ENCODE peak calls at places on chromosomes 1 and 21, in nine cellular contexts. Q, M, G, S, R, K, T, N and J are unnamed samples.

GRCh38 chr21:21268061-21268471 is 269.9 kb downstream of the NCAM2 start:
- DNase-seq in Q (no peak), M (no peak), G (no peak), S (no peak), R (no peak), K (no peak), T (no peak), N (no peak), J (no peak)

GRCh38 chr1:7346070-7346596 is 425.0 kb upstream of the VAMP3 start:
- DNase-seq in Q (no peak), M (no peak), G (no peak), S (no peak), R (no peak), K (no peak), T (no peak), N (peak), J (no peak)

GRCh38 chr1:229454056-229454455 is 20.2 kb upstream of the ACTA1 start:
- DNase-seq in Q (no peak), M (no peak), G (no peak), S (no peak), R (no peak), K (no peak), T (no peak), N (peak), J (no peak)

GRCh38 chr1:15282810-15283474 is 35.9 kb downstream of the FHAD1 start:
- DNase-seq in Q (peak), M (no peak), G (no peak), S (no peak), R (no peak), K (no peak), T (no peak), N (peak), J (no peak)

GRCh38 chr1:8155528-8156186 is 129.5 kb upstream of the ERRFI1 start:
- DNase-seq in Q (peak), M (no peak), G (peak), S (peak), R (no peak), K (no peak), T (no peak), N (peak), J (no peak)

GRCh38 chr1:244804841-244805240 is 30.6 kb upstream of the COX20 start:
- DNase-seq in Q (no peak), M (no peak), G (no peak), S (no peak), R (no peak), K (no peak), T (no peak), N (no peak), J (no peak)

GRCh38 chr1:46030876-46031660 is 101.4 kb downstream of the PIK3R3 start:
- DNase-seq in Q (no peak), M (peak), G (no peak), S (no peak), R (no peak), K (no peak), T (no peak), N (no peak), J (no peak)

GRCh38 chr1:214664656-214665433 is 61.9 kb downstream of the CENPF start:
- DNase-seq in Q (no peak), M (no peak), G (no peak), S (no peak), R (no peak), K (no peak), T (no peak), N (no peak), J (no peak)

GRCh38 chr1:176073524-176074157 is 133.4 kb downstream of the COP1 start:
- DNase-seq in Q (peak), M (peak), G (no peak), S (no peak), R (peak), K (peak), T (no peak), N (peak), J (no peak)

GRCh38 chr1:17596651-17597509 is 57.4 kb downstream of the ARHGEF10L start:
- DNase-seq in Q (no peak), M (peak), G (peak), S (no peak), R (no peak), K (no peak), T (peak), N (no peak), J (no peak)

GRCh38 chr1:119475866-119476439 is 31.1 kb upstream of the HSD3B1 start:
- DNase-seq in Q (peak), M (peak), G (peak), S (peak), R (peak), K (peak), T (peak), N (peak), J (no peak)

GRCh38 chr1:220528049-220528678 is at the start of gene MARK1:
- DNase-seq in Q (peak), M (peak), G (peak), S (peak), R (peak), K (peak), T (peak), N (peak), J (peak)

GRCh38 chr1:98344726-98345125 is 316.8 kb upstream of the SNX7 start:
- DNase-seq in Q (no peak), M (no peak), G (no peak), S (no peak), R (peak), K (no peak), T (no peak), N (no peak), J (no peak)

GRCh38 chr1:100265562-100265930 is 470 bp upstream of the RTCA start:
- DNase-seq in Q (no peak), M (no peak), G (no peak), S (no peak), R (no peak), K (peak), T (peak), N (peak), J (no peak)

GRCh38 chr1:219316066-219316465 is 142.4 kb downstream of the LYPLAL1 start:
- DNase-seq in Q (no peak), M (no peak), G (no peak), S (no peak), R (no peak), K (no peak), T (no peak), N (no peak), J (no peak)

GRCh38 chr1:175537571-175537970 is 205.8 kb downstream of the TNR start:
- DNase-seq in Q (no peak), M (no peak), G (no peak), S (no peak), R (no peak), K (no peak), T (no peak), N (no peak), J (no peak)

GRCh38 chr1:17422461-17422860 is 17.0 kb downstream of the RCC2 start:
- DNase-seq in Q (no peak), M (no peak), G (no peak), S (no peak), R (no peak), K (no peak), T (no peak), N (no peak), J (no peak)

GRCh38 chr1:211476200-211476849 is 15.6 kb downstream of the RD3 start:
- DNase-seq in Q (peak), M (peak), G (peak), S (peak), R (peak), K (peak), T (peak), N (peak), J (peak)

GRCh38 chr21:35326677-35327076 is 277.6 kb upstream of the RUNX1 start:
- DNase-seq in Q (no peak), M (no peak), G (no peak), S (no peak), R (no peak), K (no peak), T (no peak), N (no peak), J (no peak)

GRCh38 chr1:233904979-233905415 is 521 bp downstream of the SLC35F3 start:
- DNase-seq in Q (no peak), M (no peak), G (no peak), S (no peak), R (no peak), K (no peak), T (no peak), N (no peak), J (no peak)

GRCh38 chr21:37060296-37060695 is 12.6 kb downstream of the PIGP start:
- DNase-seq in Q (no peak), M (peak), G (peak), S (peak), R (peak), K (no peak), T (peak), N (peak), J (no peak)

GRCh38 chr1:187854457-187854856 is 1025.7 kb downstream of the PLA2G4A start:
- DNase-seq in Q (no peak), M (no peak), G (no peak), S (no peak), R (no peak), K (no peak), T (no peak), N (peak), J (no peak)

GRCh38 chr21:39312112-39313041 is 1.1 kb downstream of the BRWD1 start:
- DNase-seq in Q (peak), M (peak), G (peak), S (peak), R (peak), K (peak), T (peak), N (peak), J (peak)

GRCh38 chr21:39315603-39316002 is 2.2 kb upstream of the BRWD1 start:
- DNase-seq in Q (no peak), M (no peak), G (no peak), S (no peak), R (no peak), K (no peak), T (no peak), N (no peak), J (no peak)

GRCh38 chr21:39314155-39315027 is 959 bp upstream of the BRWD1 start:
- DNase-seq in Q (peak), M (no peak), G (peak), S (peak), R (peak), K (no peak), T (peak), N (peak), J (no peak)

GRCh38 chr21:39313042-39313456 is 383 bp downstream of the BRWD1 start:
- DNase-seq in Q (no peak), M (peak), G (peak), S (peak), R (no peak), K (peak), T (peak), N (peak), J (peak)

DNA sequence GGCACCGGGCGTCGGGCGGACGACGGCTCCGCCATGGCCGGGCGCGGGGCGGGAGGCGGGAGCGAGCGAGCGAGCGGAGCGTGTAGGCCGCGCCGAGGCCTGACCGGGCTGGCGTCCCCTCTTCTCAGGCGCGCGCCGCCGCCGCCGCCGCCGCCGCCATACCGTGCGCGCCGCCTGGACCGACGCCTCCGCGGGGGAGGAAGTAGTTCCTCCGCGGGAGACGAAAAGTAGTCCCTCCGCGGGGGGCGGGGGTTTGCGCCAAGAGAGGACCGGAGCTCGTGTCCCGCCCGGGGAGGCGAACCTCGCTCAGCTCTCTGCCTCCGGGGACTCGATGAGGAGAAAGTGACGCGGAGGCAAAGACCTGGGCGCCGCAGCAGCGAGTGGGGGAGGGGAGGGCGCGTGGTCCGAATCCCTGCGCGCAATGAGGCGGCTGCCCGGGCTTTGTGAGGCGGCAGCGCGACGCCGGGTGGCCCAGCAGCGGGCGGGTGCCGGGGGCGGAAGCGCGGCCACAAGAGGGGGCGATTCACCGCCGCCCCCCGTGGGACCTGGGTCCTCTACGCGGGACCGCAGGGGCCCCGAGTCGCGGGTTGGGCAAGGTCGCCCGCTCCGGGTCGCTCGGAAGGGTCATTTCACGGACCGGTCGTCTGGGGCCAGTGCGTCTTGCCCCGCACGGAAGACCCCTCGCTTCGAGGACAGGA is at the start of gene BRWD1:
- DNase-seq in Q (peak), M (peak), G (peak), S (peak), R (peak), K (peak), T (peak), N (peak), J (peak)
- TF ChIP-seq CTCF in Q (peak), M (peak), G (peak), S (peak), R (peak), K (peak), T (peak), N (no peak), J (peak)

GRCh38 chr21:45328198-45329087 is 40.7 kb upstream of the POFUT2 start:
- DNase-seq in Q (no peak), M (no peak), G (peak), S (no peak), R (no peak), K (no peak), T (no peak), N (no peak), J (peak)

GRCh38 chr21:45329261-45330074 is 41.8 kb upstream of the POFUT2 start:
- DNase-seq in Q (no peak), M (no peak), G (no peak), S (no peak), R (no peak), K (no peak), T (no peak), N (no peak), J (peak)

GRCh38 chr21:45331521-45332257 is 44.0 kb upstream of the POFUT2 start:
- DNase-seq in Q (no peak), M (peak), G (no peak), S (no peak), R (no peak), K (no peak), T (no peak), N (no peak), J (peak)

GRCh38 chr21:45330851-45331261 is 43.2 kb upstream of the POFUT2 start:
- DNase-seq in Q (no peak), M (no peak), G (no peak), S (no peak), R (no peak), K (no peak), T (no peak), N (no peak), J (peak)

GRCh38 chr21:45330075-45330781 is 42.5 kb upstream of the POFUT2 start:
- DNase-seq in Q (no peak), M (no peak), G (peak), S (no peak), R (no peak), K (no peak), T (peak), N (no peak), J (peak)
- H3K27ac ChIP-seq in Q (no peak), M (peak), G (peak), S (peak), R (no peak), K (no peak), T (peak), N (peak), J (no peak)

DNA sequence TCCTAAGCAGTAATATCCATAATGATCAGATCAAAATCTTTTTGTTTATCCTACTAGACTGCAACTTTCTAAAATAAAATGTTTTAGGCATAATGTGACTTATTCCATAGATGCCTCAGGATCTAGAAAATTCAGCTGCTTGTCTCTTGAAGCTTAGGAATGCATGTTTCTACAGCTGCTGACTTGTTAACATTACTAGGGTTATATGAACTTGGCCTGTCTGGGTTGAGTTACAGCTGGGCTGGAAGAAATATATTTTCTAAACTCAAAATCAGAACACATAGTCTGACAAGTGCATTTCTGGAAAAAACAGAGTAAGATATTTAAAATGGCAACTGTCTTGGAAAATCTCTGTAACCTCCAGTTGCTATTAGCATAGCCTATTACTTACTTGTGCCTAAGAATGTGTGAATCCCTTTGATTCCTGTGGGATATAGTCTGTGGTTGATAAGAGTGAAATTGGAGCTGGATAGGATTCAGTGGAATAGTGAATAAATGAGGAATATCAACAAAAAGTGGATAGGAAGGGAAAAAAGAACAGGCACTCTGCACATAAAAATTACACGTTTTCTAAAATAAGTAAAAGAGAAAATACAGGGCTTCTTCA is 61.2 kb downstream of the RGS4 start:
- DNase-seq in Q (no peak), M (no peak), G (no peak), S (no peak), R (no peak), K (no peak), T (no peak), N (no peak), J (no peak)
- TF ChIP-seq POLR2AphosphoS5 in Q (no peak), M (no peak), G (no peak), S (no peak), R (no peak), K (no peak), T (no peak), N (no peak), J (no peak)

GRCh38 chr1:226736908-226737818 is 1.9 kb downstream of the ITPKB start:
- DNase-seq in Q (peak), M (peak), G (peak), S (peak), R (peak), K (no peak), T (peak), N (peak), J (peak)

GRCh38 chr1:226737819-226738420 is 1.2 kb downstream of the ITPKB start:
- DNase-seq in Q (peak), M (peak), G (peak), S (peak), R (peak), K (no peak), T (peak), N (peak), J (peak)

GRCh38 chr1:226739696-226740065 is 599 bp upstream of the ITPKB start:
- DNase-seq in Q (no peak), M (no peak), G (no peak), S (no peak), R (no peak), K (no peak), T (no peak), N (no peak), J (no peak)

GRCh38 chr1:226738995-226739695 is at the start of gene ITPKB:
- DNase-seq in Q (peak), M (peak), G (peak), S (peak), R (peak), K (peak), T (peak), N (peak), J (peak)

GRCh38 chr1:226738421-226738994 is 574 bp downstream of the ITPKB start:
- DNase-seq in Q (no peak), M (peak), G (no peak), S (peak), R (peak), K (no peak), T (peak), N (peak), J (peak)
- TF ChIP-seq CTCF in Q (no peak), M (no peak), G (no peak), S (no peak), R (no peak), K (no peak), T (no peak), N (no peak), J (no peak)

GRCh38 chr1:114719424-114719787 is 2.8 kb upstream of the NRAS start:
- DNase-seq in Q (no peak), M (no peak), G (no peak), S (no peak), R (no peak), K (no peak), T (no peak), N (no peak), J (no peak)
- H3K27ac ChIP-seq in Q (no peak), M (peak), G (no peak), S (no peak), R (no peak), K (no peak), T (no peak), N (no peak), J (no peak)

DNA sequence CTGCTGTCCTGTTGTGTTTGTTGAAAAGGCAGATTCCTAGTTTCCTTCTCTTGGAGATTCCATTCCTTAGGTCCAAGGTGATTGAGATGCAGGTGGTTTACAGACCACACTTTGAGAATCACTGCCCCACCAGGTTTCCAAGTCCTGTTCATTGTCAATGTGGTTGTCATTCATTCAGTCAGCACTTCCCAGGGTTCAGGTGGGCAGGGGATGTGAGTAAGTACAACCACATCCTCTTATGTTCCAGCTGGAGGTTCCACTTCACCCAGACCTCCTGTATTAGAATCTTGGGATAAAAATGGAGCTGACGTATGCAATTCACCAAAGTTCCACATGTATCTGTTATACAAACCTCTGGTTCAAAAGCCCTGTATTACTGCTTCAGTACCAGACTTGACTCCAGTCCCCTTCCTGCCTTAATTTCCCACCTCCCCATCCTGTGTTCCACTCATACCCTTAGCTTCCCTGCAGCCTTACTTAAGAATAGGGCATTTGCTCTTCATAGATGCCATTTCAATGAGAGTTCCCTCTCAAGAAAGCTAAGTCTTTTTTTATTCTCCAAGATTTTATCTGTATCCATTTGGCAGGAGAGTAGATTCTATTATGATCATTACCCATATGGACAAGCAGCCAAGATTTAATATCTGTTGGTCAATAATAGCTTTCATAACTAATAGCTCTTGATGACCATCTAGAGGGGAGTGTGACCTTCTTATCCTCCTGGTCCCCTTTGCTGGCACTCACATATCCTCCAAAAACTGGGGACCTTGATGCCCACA is 46.0 kb upstream of the CAMK1G start:
- DNase-seq in Q (no peak), M (no peak), G (no peak), S (no peak), R (no peak), K (no peak), T (no peak), N (no peak), J (no peak)
- TF ChIP-seq POLR2AphosphoS5 in Q (no peak), M (peak), G (no peak), S (no peak), R (no peak), K (no peak), T (no peak), N (no peak), J (no peak)

GRCh38 chr1:115833806-115834205 is 7.1 kb downstream of the NHLH2 start:
- DNase-seq in Q (no peak), M (no peak), G (no peak), S (no peak), R (no peak), K (no peak), T (no peak), N (peak), J (no peak)
- TF ChIP-seq CTCF in Q (no peak), M (no peak), G (no peak), S (no peak), R (no peak), K (no peak), T (no peak), N (peak), J (no peak)